ENCODE peak calls at places on chromosome 17, in four cellular contexts. One of them, this sample, is unnamed.

GRCh38 chr17:64180089-64180488 is 50.1 kb upstream of the ERN1 start:
- DNase-seq in HCT116: no peak
- DNase-seq in uterus: no peak
- DNase-seq in sigmoid colon: no peak
- DNase-seq in this sample: no peak

GRCh38 chr17:63069245-63069644 is 103.2 kb downstream of the TANC2 start:
- DNase-seq in HCT116: no peak
- DNase-seq in uterus: no peak
- DNase-seq in sigmoid colon: no peak
- DNase-seq in this sample: no peak

GRCh38 chr17:16339402-16339801 is 13.9 kb downstream of the CENPV start:
- DNase-seq in uterus: no peak
- DNase-seq in sigmoid colon: peak
- DNase-seq in HCT116: no peak
- DNase-seq in this sample: no peak

GRCh38 chr17:81422776-81423697 is 27.8 kb downstream of the BAHCC1 start:
- DNase-seq in HCT116: peak
- DNase-seq in sigmoid colon: peak
- DNase-seq in uterus: peak
- DNase-seq in this sample: peak

GRCh38 chr17:19979917-19980770 is 2.5 kb upstream of the AKAP10 start:
- DNase-seq in uterus: no peak
- DNase-seq in sigmoid colon: no peak
- DNase-seq in HCT116: no peak
- DNase-seq in this sample: no peak

GRCh38 chr17:27950995-27951394 is 57.8 kb upstream of the LYRM9 start:
- DNase-seq in uterus: no peak
- DNase-seq in sigmoid colon: no peak
- DNase-seq in HCT116: no peak
- DNase-seq in this sample: no peak

GRCh38 chr17:61289408-61290385 is 109.9 kb upstream of the TBX2 start:
- DNase-seq in HCT116: no peak
- DNase-seq in uterus: no peak
- DNase-seq in sigmoid colon: no peak
- DNase-seq in this sample: no peak

GRCh38 chr17:38469875-38470274 is 41.6 kb downstream of the ARHGAP23 start:
- DNase-seq in HCT116: no peak
- DNase-seq in sigmoid colon: no peak
- DNase-seq in uterus: peak
- DNase-seq in this sample: no peak

GRCh38 chr17:3894188-3894587 is 1.3 kb upstream of the CAMKK1 start:
- DNase-seq in sigmoid colon: no peak
- DNase-seq in HCT116: no peak
- DNase-seq in uterus: no peak
- DNase-seq in this sample: no peak

GRCh38 chr17:10215286-10215685 is 16.9 kb upstream of the GAS7 start:
- DNase-seq in uterus: no peak
- DNase-seq in HCT116: no peak
- DNase-seq in sigmoid colon: no peak
- DNase-seq in this sample: no peak

GRCh38 chr17:74296548-74296936 is 22.5 kb downstream of the DNAI2 start:
- DNase-seq in sigmoid colon: peak
- DNase-seq in HCT116: peak
- DNase-seq in uterus: peak
- DNase-seq in this sample: no peak

GRCh38 chr17:7133424-7133823 is 18.8 kb upstream of the ASGR2 start:
- DNase-seq in sigmoid colon: no peak
- DNase-seq in HCT116: no peak
- DNase-seq in uterus: no peak
- DNase-seq in this sample: no peak

GRCh38 chr17:62826956-62827355 is 18.8 kb upstream of the MARCHF10 start:
- DNase-seq in uterus: no peak
- DNase-seq in sigmoid colon: no peak
- DNase-seq in HCT116: no peak
- DNase-seq in this sample: no peak

GRCh38 chr17:38350035-38350434 is 1.6 kb upstream of the SOCS7 start:
- DNase-seq in HCT116: no peak
- DNase-seq in uterus: no peak
- DNase-seq in sigmoid colon: no peak
- DNase-seq in this sample: no peak

GRCh38 chr17:67434061-67434525 is 57.0 kb downstream of the PITPNC1 start:
- DNase-seq in sigmoid colon: no peak
- DNase-seq in uterus: no peak
- DNase-seq in HCT116: no peak
- DNase-seq in this sample: no peak

GRCh38 chr17:10149573-10150399 is 48.6 kb downstream of the GAS7 start:
- DNase-seq in HCT116: peak
- DNase-seq in sigmoid colon: no peak
- DNase-seq in uterus: no peak
- DNase-seq in this sample: no peak

GRCh38 chr17:81419333-81419885 is 24.2 kb downstream of the BAHCC1 start:
- DNase-seq in sigmoid colon: peak
- DNase-seq in uterus: peak
- DNase-seq in HCT116: peak
- DNase-seq in this sample: peak

GRCh38 chr17:42126836-42127235 is 4.2 kb downstream of the HSPB9 start:
- DNase-seq in sigmoid colon: no peak
- DNase-seq in HCT116: no peak
- DNase-seq in uterus: no peak
- DNase-seq in this sample: no peak

GRCh38 chr17:68248886-68249872 is 1.3 kb downstream of the AMZ2 start:
- DNase-seq in HCT116: no peak
- DNase-seq in sigmoid colon: no peak
- DNase-seq in uterus: no peak
- DNase-seq in this sample: no peak

GRCh38 chr17:45052052-45052772 is 780 bp upstream of the DCAKD start:
- DNase-seq in uterus: peak
- DNase-seq in HCT116: no peak
- DNase-seq in sigmoid colon: peak
- DNase-seq in this sample: no peak

GRCh38 chr17:37490022-37490587 is 414 bp downstream of the DUSP14 start:
- DNase-seq in sigmoid colon: peak
- DNase-seq in uterus: peak
- DNase-seq in HCT116: no peak
- DNase-seq in this sample: no peak

GRCh38 chr17:43003542-43004172 is 2.9 kb upstream of the IFI35 start:
- DNase-seq in uterus: no peak
- DNase-seq in HCT116: peak
- DNase-seq in sigmoid colon: no peak
- DNase-seq in this sample: no peak

GRCh38 chr17:8041249-8041928 is 2.5 kb downstream of the ALOX15B start:
- DNase-seq in HCT116: peak
- DNase-seq in sigmoid colon: no peak
- DNase-seq in uterus: no peak
- DNase-seq in this sample: peak

GRCh38 chr17:63039342-63039741 is 73.3 kb downstream of the TANC2 start:
- DNase-seq in sigmoid colon: no peak
- DNase-seq in uterus: no peak
- DNase-seq in HCT116: no peak
- DNase-seq in this sample: no peak

GRCh38 chr17:82494236-82495055 is 25.1 kb upstream of the FOXK2 start:
- DNase-seq in uterus: peak
- DNase-seq in sigmoid colon: peak
- DNase-seq in HCT116: peak
- DNase-seq in this sample: peak
- H3K27ac ChIP-seq in uterus: peak
- H3K27ac ChIP-seq in sigmoid colon: peak
- H3K27ac ChIP-seq in HCT116: peak
- H3K27ac ChIP-seq in this sample: peak

GRCh38 chr17:47621293-47622178 is 28.2 kb upstream of the KPNB1 start:
- DNase-seq in sigmoid colon: peak
- DNase-seq in HCT116: peak
- DNase-seq in uterus: peak
- DNase-seq in this sample: peak

GRCh38 chr17:47618416-47618815 is 31.3 kb upstream of the KPNB1 start:
- DNase-seq in uterus: no peak
- DNase-seq in HCT116: peak
- DNase-seq in sigmoid colon: no peak
- DNase-seq in this sample: no peak

GRCh38 chr17:47622179-47622549 is 27.6 kb upstream of the KPNB1 start:
- DNase-seq in uterus: no peak
- DNase-seq in sigmoid colon: no peak
- DNase-seq in HCT116: no peak
- DNase-seq in this sample: no peak

GRCh38 chr17:47624727-47625068 is 25.0 kb upstream of the KPNB1 start:
- DNase-seq in sigmoid colon: no peak
- DNase-seq in HCT116: no peak
- DNase-seq in uterus: no peak
- DNase-seq in this sample: no peak

DNA sequence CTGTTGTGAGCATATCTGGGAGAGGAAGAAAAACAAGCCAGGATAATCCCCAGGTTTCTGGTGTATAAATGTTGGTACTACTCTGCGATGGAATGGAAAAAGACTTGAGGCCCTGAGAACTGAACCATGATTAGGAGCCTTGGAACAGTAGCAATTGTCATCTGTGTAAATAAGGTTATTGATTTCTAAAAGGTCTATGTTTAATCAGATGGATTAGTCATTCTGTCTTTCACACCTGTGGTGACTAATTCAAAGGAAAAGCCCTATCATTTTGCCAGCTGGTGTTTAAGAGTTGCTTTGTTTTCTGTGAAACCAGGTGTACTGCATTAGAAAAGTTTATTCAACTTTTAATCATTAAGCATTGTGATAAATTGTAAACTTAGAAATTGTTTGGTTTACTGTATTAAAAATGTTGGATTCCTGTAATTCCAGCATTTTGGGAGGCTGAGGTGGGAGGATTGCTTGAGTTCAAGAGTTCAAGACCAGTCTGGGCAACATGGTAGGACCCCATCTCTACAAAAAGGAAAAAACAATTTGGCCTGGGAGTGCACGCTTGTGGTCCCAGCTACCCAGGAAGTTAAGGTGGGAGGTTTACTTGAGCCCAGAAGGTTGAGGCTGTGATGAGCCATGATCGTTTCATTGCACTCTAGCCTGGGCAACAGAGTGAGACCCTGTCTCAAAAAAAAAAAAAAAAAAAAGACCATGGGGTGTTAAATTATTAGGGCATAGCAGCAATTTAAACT is 29.0 kb upstream of the KPNB1 start:
- DNase-seq in HCT116: peak
- DNase-seq in sigmoid colon: no peak
- DNase-seq in uterus: no peak
- DNase-seq in this sample: no peak
- H3K27ac ChIP-seq in HCT116: peak
- H3K27ac ChIP-seq in sigmoid colon: peak
- H3K27ac ChIP-seq in uterus: peak
- H3K27ac ChIP-seq in this sample: peak

DNA sequence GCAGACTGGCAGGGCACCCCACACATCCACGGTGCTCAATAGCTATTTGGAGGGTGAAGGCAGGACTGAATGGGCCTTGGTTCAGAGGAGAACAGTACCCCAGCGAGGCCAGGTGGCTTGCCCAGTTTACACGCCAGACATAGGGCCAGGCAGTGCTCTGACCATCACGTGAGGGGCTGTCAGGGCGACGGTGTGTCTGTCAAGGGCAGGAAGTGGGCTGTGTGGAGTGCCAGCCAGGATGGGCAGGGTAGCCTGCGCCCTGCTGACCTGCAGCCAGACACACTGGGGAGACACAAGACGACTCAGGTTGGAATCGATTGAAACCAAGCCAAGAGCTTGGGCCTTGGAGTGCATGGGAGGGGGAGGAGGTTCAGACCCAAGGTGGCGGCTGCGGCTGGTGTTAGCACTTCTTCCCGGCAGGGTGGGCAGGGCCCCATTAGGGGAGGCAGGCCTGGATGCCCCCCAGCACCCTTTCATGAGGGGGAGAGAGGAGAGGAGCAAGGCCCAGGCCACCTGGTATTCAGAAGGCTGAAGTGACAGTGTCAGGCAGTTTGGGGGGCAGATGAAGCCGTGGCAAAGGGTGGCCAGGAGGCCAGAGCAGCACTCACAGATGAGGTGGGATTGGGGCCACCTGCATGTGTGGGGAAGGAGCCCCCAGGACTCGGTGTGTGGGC is 68.2 kb downstream of the SREBF1 start:
- DNase-seq in uterus: no peak
- DNase-seq in sigmoid colon: no peak
- DNase-seq in HCT116: no peak
- DNase-seq in this sample: no peak
- H3K27ac ChIP-seq in uterus: peak
- H3K27ac ChIP-seq in sigmoid colon: peak
- H3K27ac ChIP-seq in HCT116: no peak
- H3K27ac ChIP-seq in this sample: no peak

GRCh38 chr17:40956401-40957254 is 10.1 kb downstream of the KRT39 start:
- DNase-seq in uterus: no peak
- DNase-seq in sigmoid colon: no peak
- DNase-seq in HCT116: peak
- DNase-seq in this sample: peak

GRCh38 chr17:40961586-40961985 is 5.2 kb downstream of the KRT39 start:
- DNase-seq in HCT116: no peak
- DNase-seq in uterus: no peak
- DNase-seq in sigmoid colon: no peak
- DNase-seq in this sample: no peak

GRCh38 chr17:40962059-40962561 is 4.6 kb downstream of the KRT39 start:
- DNase-seq in sigmoid colon: no peak
- DNase-seq in HCT116: no peak
- DNase-seq in uterus: no peak
- DNase-seq in this sample: no peak

GRCh38 chr17:40960144-40960543 is 6.6 kb downstream of the KRT39 start:
- DNase-seq in sigmoid colon: no peak
- DNase-seq in uterus: no peak
- DNase-seq in HCT116: no peak
- DNase-seq in this sample: peak

GRCh38 chr17:40958086-40958953 is 8.4 kb downstream of the KRT39 start:
- DNase-seq in uterus: no peak
- DNase-seq in HCT116: no peak
- DNase-seq in sigmoid colon: no peak
- DNase-seq in this sample: no peak
- H3K27ac ChIP-seq in uterus: no peak
- H3K27ac ChIP-seq in HCT116: peak
- H3K27ac ChIP-seq in sigmoid colon: no peak
- H3K27ac ChIP-seq in this sample: no peak

GRCh38 chr17:49388290-49388640 is 26.2 kb upstream of the ZNF652 start:
- DNase-seq in HCT116: no peak
- DNase-seq in uterus: no peak
- DNase-seq in sigmoid colon: no peak
- DNase-seq in this sample: no peak
- H3K27ac ChIP-seq in HCT116: no peak
- H3K27ac ChIP-seq in uterus: no peak
- H3K27ac ChIP-seq in sigmoid colon: no peak
- H3K27ac ChIP-seq in this sample: no peak

DNA sequence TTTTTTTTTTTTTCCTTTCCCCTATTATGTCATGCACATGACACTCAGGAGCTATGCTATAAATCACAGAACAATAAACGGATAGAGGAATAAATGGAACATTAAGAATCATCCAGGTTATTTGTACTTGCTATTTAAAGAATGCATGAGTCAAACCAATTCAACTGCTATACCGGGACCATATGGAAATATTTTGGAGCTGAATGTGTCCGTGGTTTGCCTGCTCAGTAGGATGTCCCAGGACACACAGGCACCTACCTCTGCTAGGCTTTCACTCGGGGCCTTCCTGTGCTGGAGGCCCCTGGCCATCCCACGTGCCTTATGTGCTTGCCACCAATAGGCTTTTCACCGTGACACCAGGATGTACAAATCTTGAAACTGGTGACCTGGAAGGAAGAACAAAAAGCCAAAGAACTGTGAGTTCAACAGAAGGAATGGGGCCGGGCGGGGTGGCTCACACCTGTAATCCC is 15.3 kb upstream of the SEC14L1 start:
- DNase-seq in sigmoid colon: no peak
- DNase-seq in HCT116: peak
- DNase-seq in uterus: no peak
- DNase-seq in this sample: peak
- H3K27ac ChIP-seq in sigmoid colon: no peak
- H3K27ac ChIP-seq in HCT116: peak
- H3K27ac ChIP-seq in uterus: peak
- H3K27ac ChIP-seq in this sample: peak

GRCh38 chr17:57608369-57609124 is 136.6 kb downstream of the CCDC182 start:
- DNase-seq in sigmoid colon: no peak
- DNase-seq in uterus: no peak
- DNase-seq in HCT116: no peak
- DNase-seq in this sample: no peak
- H3K27ac ChIP-seq in sigmoid colon: no peak
- H3K27ac ChIP-seq in uterus: no peak
- H3K27ac ChIP-seq in HCT116: no peak
- H3K27ac ChIP-seq in this sample: no peak

This sample was measured in AG04450.